ENCODE peak calls at places on chromosome 19, in nine cellular contexts. S is SJSA1; M is left lung; V is PC-3; C is H1; G is body of pancreas; A is CD8-positive, alpha-beta T cell; W is naive thymus-derived CD4-positive, alpha-beta T cell; X is GM23248. Y is an unnamed sample.

GRCh38 chr19:38478273-38478971 is 44.9 kb downstream of the RYR1 start:
- DNase-seq in W (no peak), V (peak; percentile 30), M (no peak), A (no peak), S (no peak), X (peak; percentile 18), C (no peak), G (no peak), Y (no peak)

GRCh38 chr19:7995756-7996155 is 9.7 kb downstream of the ELAVL1 start:
- DNase-seq in M (no peak), V (no peak), G (no peak), W (no peak), S (no peak), A (no peak), C (no peak), X (no peak), Y (no peak)

GRCh38 chr19:44570984-44571684 is 41.7 kb upstream of the CEACAM20 start:
- DNase-seq in W (peak; percentile 41), G (peak; percentile 85), S (peak; percentile 74), X (peak; percentile 80), A (peak; percentile 45), C (no peak), V (peak; percentile 85), M (no peak), Y (peak; percentile 59)

GRCh38 chr19:41801682-41802317 is 5.4 kb downstream of the CEACAM3 start:
- DNase-seq in V (peak; percentile 49), M (no peak), S (no peak), W (no peak), G (peak; percentile 19), X (no peak), C (no peak), A (no peak), Y (no peak)

GRCh38 chr19:34256835-34257558 is 2.6 kb downstream of the GARRE1 start:
- DNase-seq in G (no peak), C (no peak), M (no peak), X (peak; percentile 73), W (no peak), V (no peak), A (no peak), S (no peak), Y (no peak)

GRCh38 chr19:22945560-22945959 is 57.4 kb downstream of the ZNF728 start:
- DNase-seq in C (no peak), V (no peak), A (no peak), M (no peak), G (no peak), X (peak; percentile 14), W (no peak), S (no peak), Y (no peak)

GRCh38 chr19:15575406-15575805 is 39.6 kb upstream of the CYP4F8 start:
- DNase-seq in V (no peak), G (no peak), S (no peak), C (no peak), W (no peak), A (no peak), M (no peak), X (no peak), Y (no peak)

GRCh38 chr19:41501854-41502253 is 58.9 kb downstream of the ERICH4 start:
- DNase-seq in A (no peak), G (no peak), V (peak; percentile 2), S (no peak), X (no peak), C (no peak), W (no peak), M (no peak), Y (no peak)

GRCh38 chr19:45404557-45405434 is at the start of gene PPP1R13L:
- DNase-seq in W (no peak), X (no peak), S (no peak), V (peak; percentile 90), G (peak; percentile 96), C (no peak), M (peak; percentile 93), A (peak; percentile 28), Y (peak; percentile 79)

GRCh38 chr19:10660346-10660745 is 6.2 kb downstream of the ILF3 start:
- DNase-seq in V (peak; percentile 41), W (no peak), S (no peak), X (no peak), G (no peak), C (no peak), A (no peak), M (no peak), Y (no peak)

GRCh38 chr19:56217039-56217949 is 15.2 kb downstream of the ZSCAN5C start:
- DNase-seq in V (no peak), G (no peak), X (peak; percentile 61), M (no peak), S (no peak), A (no peak), W (no peak), C (peak; percentile 27), Y (peak; percentile 9)

GRCh38 chr19:3606690-3607289 is at the start of gene TBXA2R:
- DNase-seq in X (peak; percentile 86), M (peak; percentile 91), G (peak; percentile 49), S (no peak), V (peak; percentile 59), W (peak; percentile 43), C (no peak), A (peak; percentile 73), Y (peak; percentile 76)

GRCh38 chr19:11195169-11195568 is 2.2 kb downstream of the KANK2 start:
- DNase-seq in W (no peak), X (peak; percentile 43), G (no peak), A (no peak), M (no peak), S (peak; percentile 87), V (no peak), C (no peak), Y (no peak)

GRCh38 chr19:6802336-6803035 is 30.0 kb downstream of the VAV1 start:
- DNase-seq in C (no peak), G (peak; percentile 66), M (peak; percentile 84), V (peak; percentile 24), W (peak; percentile 38), A (peak; percentile 79), X (no peak), S (no peak), Y (peak; percentile 57)

GRCh38 chr19:14187586-14187985 is 18.4 kb downstream of the ADGRL1 start:
- DNase-seq in C (no peak), A (no peak), W (no peak), M (no peak), S (no peak), G (no peak), V (no peak), X (no peak), Y (no peak)

GRCh38 chr19:39320948-39321831 is 527 bp upstream of the LRFN1 start:
- DNase-seq in X (no peak), W (no peak), V (no peak), A (no peak), C (no peak), S (no peak), G (no peak), M (no peak), Y (no peak)

GRCh38 chr19:17751912-17752273 is 616 bp downstream of the FCHO1 start:
- DNase-seq in X (no peak), W (no peak), M (no peak), S (no peak), A (no peak), G (no peak), V (no peak), C (no peak), Y (no peak)
- H3K4me3 ChIP-seq in X (no peak overlapping the region), W (peak overlapping the region; percentile 66), M (peak overlapping the region; percentile 39), S (no peak overlapping the region), A (peak overlapping the region; percentile 57), G (no peak overlapping the region), V (no peak overlapping the region), C (no peak overlapping the region), Y (no peak overlapping the region)

GRCh38 chr19:57578487-57579205 is at the start of gene ZNF416:
- DNase-seq in A (peak; percentile 94), G (peak; percentile 99), V (peak; percentile 99), M (peak; percentile 94), X (peak; percentile 100), S (peak; percentile 97), C (peak; percentile 99), W (peak; percentile 92), Y (peak; percentile 97)
- H3K9me3 ChIP-seq in A (peaks cover 31% of the 10 kb centered on the region), G (peaks cover 32% of the 10 kb centered on the region), V (peaks cover 49% of the 10 kb centered on the region), M (no peaks in the 10 kb centered on the region), X (no peaks in the 10 kb centered on the region), S (peaks cover 33% of the 10 kb centered on the region), C (peaks cover 47% of the 10 kb centered on the region), W (peaks cover 42% of the 10 kb centered on the region), Y (peaks cover 57% of the 10 kb centered on the region)

GRCh38 chr19:30668521-30669155 is 296.5 kb downstream of the ZNF536 start:
- DNase-seq in A (no peak), W (no peak), C (no peak), S (no peak), V (no peak), M (no peak), X (no peak), G (no peak), Y (no peak)

GRCh38 chr19:30670562-30671513 is 298.7 kb downstream of the ZNF536 start:
- DNase-seq in C (no peak), A (no peak), S (no peak), V (no peak), X (no peak), G (no peak), M (no peak), W (no peak), Y (no peak)

GRCh38 chr19:30667746-30668145 is 295.6 kb downstream of the ZNF536 start:
- DNase-seq in S (no peak), W (no peak), M (no peak), X (no peak), G (no peak), V (no peak), C (no peak), A (no peak), Y (no peak)

GRCh38 chr19:30670011-30670329 is 297.8 kb downstream of the ZNF536 start:
- DNase-seq in A (no peak), V (no peak), C (no peak), S (no peak), X (no peak), G (no peak), M (no peak), W (no peak), Y (no peak)

GRCh38 chr19:30669329-30670010 is 297.3 kb downstream of the ZNF536 start:
- DNase-seq in M (peak; percentile 88), W (peak; percentile 18), X (peak; percentile 62), S (peak; percentile 74), C (no peak), G (peak; percentile 60), A (peak; percentile 41), V (peak; percentile 39), Y (peak; percentile 40)
- H3K4me3 ChIP-seq in M (no peak overlapping the region), W (no peak overlapping the region), X (no peak overlapping the region), S (no peak overlapping the region), C (no peak overlapping the region), G (no peak overlapping the region), A (no peak overlapping the region), V (no peak overlapping the region), Y (no peak overlapping the region)

DNA sequence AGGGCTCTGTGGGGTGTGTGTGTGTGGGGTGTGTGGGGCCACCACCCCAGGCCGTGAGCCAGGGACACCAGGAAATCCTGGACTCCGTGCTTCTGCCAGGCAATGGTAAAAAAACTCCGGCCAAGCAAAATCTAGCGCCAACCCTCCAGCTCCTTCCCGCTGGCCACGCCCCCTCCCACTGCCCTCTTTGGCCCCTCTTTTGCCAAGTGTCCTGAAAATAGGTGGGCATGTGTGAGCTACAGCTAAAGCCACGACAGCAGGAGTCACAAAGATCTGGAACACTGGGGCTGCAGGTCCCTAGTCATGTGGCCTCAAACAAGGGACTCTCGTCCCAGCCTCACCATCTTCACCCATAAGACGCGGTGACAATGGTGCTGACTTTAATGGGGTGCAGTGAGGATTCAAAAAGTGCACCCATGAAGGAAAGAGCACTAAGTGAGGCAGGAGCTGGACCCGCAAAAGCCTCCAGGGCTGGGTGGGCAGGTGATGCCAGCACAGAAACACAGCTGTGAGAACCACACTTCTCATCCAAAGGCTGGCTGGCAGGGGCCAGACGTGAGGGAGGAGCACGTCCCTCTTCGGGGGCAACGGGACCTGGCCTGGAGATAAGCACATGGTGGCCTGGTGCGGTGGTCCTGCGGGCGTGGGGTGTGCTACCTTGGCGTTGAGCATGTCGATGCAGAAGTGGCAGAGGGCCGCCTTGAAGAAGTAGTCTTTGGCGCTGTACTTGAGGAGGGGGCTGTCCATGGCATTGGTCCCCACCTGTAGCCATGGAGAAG is 7.5 kb upstream of the KPTN start:
- DNase-seq in A (no peak), C (no peak), S (no peak), W (no peak), X (no peak), M (peak; percentile 62), V (no peak), G (no peak), Y (no peak)
- H3K9me3 ChIP-seq in A (no peaks in the 10 kb centered on the region), C (no peaks in the 10 kb centered on the region), S (no peaks in the 10 kb centered on the region), W (no peaks in the 10 kb centered on the region), X (no peaks in the 10 kb centered on the region), M (no peaks in the 10 kb centered on the region), V (no peaks in the 10 kb centered on the region), G (no peaks in the 10 kb centered on the region), Y (no peaks in the 10 kb centered on the region)